ENCODE peak calls at places on chromosomes 13 and 19, in seven cellular contexts. B is frontal cortex, N is NCI-H524, C is cardiac fibroblast, V is MV-4-11, E is DND-41, Q is putamen. O is an unnamed sample.

GRCh38 chr19:34327851-34328250 is 37.1 kb upstream of the GPI start:
- DNase-seq in B (no peak), N (no peak), C (no peak), V (no peak), E (no peak), Q (no peak), O (no peak)

GRCh38 chr19:23071087-23071511 is 45.7 kb upstream of the ZNF730 start:
- DNase-seq in B (peak; percentile 22), N (peak; percentile 1), C (peak; percentile 16), V (no peak), E (no peak), Q (no peak), O (peak; percentile 21)

GRCh38 chr13:31485651-31486051 is 253.7 kb upstream of the RXFP2 start:
- DNase-seq in B (no peak), N (no peak), C (peak; percentile 62), V (no peak), E (no peak), Q (no peak), O (peak; percentile 71)

GRCh38 chr19:35045667-35046300 is 4.3 kb downstream of the HPN start:
- DNase-seq in B (peak; percentile 58), N (no peak), C (peak; percentile 51), V (peak; percentile 81), E (peak; percentile 64), Q (peak; percentile 42), O (peak; percentile 62)

GRCh38 chr19:38877781-38878574 is at the start of gene RINL:
- DNase-seq in B (no peak), N (peak; percentile 85), C (no peak), V (peak; percentile 60), E (peak; percentile 75), Q (no peak), O (no peak)

GRCh38 chr13:34026308-34026707 is 208.4 kb downstream of the RFC3 start:
- DNase-seq in B (no peak), N (no peak), C (no peak), V (no peak), E (no peak), Q (no peak), O (no peak)

GRCh38 chr19:16417660-16418596 is 53.8 kb downstream of the EPS15L1 start:
- DNase-seq in B (no peak), N (peak; percentile 14), C (peak; percentile 56), V (peak; percentile 39), E (peak; percentile 63), Q (no peak), O (peak; percentile 66)

GRCh38 chr13:48159436-48160225 is 64.7 kb upstream of the MED4 start:
- DNase-seq in B (no peak), N (no peak), C (no peak), V (no peak), E (no peak), Q (no peak), O (no peak)

GRCh38 chr13:98506343-98507059 is 70.4 kb downstream of the STK24 start:
- DNase-seq in B (no peak), N (no peak), C (no peak), V (no peak), E (no peak), Q (no peak), O (no peak)

GRCh38 chr19:5038631-5039271 is 69.8 kb downstream of the KDM4B start:
- DNase-seq in B (peak; percentile 56), N (peak; percentile 8), C (peak; percentile 41), V (peak; percentile 60), E (peak; percentile 45), Q (no peak), O (peak; percentile 55)

O was measured in choroid plexus epithelial cell.